ENCODE peak calls at places on chromosomes 16 and 17, in six cellular contexts. One of them, this sample, is unnamed.

GRCh38 chr17:63437287-63438091 is 8.6 kb downstream of the CYB561 start:
- DNase-seq in T-helper 9 cell: no peak
- DNase-seq in amygdala: no peak
- DNase-seq in activated CD4-positive, CD25-positive, alpha-beta regulatory T cell treated with anti-CD3 and anti-CD28 coated beads, Interleukin-2, amount 50 U/mL, for 72 hours: no peak
- DNase-seq in Right ventricle myocardium inferior: no peak
- DNase-seq in lung microvascular endothelial cell: no peak
- DNase-seq in this sample: no peak

GRCh38 chr16:4945560-4946502 is 8.9 kb upstream of the PPL start:
- DNase-seq in activated CD4-positive, CD25-positive, alpha-beta regulatory T cell treated with anti-CD3 and anti-CD28 coated beads, Interleukin-2, amount 50 U/mL, for 72 hours: no peak
- DNase-seq in Right ventricle myocardium inferior: no peak
- DNase-seq in T-helper 9 cell: no peak
- DNase-seq in lung microvascular endothelial cell: no peak
- DNase-seq in amygdala: no peak
- DNase-seq in this sample: no peak

GRCh38 chr16:13643412-13643811 is 276.5 kb upstream of the ERCC4 start:
- DNase-seq in activated CD4-positive, CD25-positive, alpha-beta regulatory T cell treated with anti-CD3 and anti-CD28 coated beads, Interleukin-2, amount 50 U/mL, for 72 hours: no peak
- DNase-seq in lung microvascular endothelial cell: no peak
- DNase-seq in amygdala: no peak
- DNase-seq in Right ventricle myocardium inferior: no peak
- DNase-seq in T-helper 9 cell: no peak
- DNase-seq in this sample: no peak

GRCh38 chr16:67415872-67416793 is at the start of gene ZDHHC1:
- DNase-seq in T-helper 9 cell: no peak
- DNase-seq in activated CD4-positive, CD25-positive, alpha-beta regulatory T cell treated with anti-CD3 and anti-CD28 coated beads, Interleukin-2, amount 50 U/mL, for 72 hours: peak
- DNase-seq in Right ventricle myocardium inferior: peak
- DNase-seq in amygdala: peak
- DNase-seq in lung microvascular endothelial cell: peak
- DNase-seq in this sample: no peak

GRCh38 chr17:41026668-41027471 is at the start of gene KRTAP1-5:
- DNase-seq in amygdala: no peak
- DNase-seq in activated CD4-positive, CD25-positive, alpha-beta regulatory T cell treated with anti-CD3 and anti-CD28 coated beads, Interleukin-2, amount 50 U/mL, for 72 hours: no peak
- DNase-seq in T-helper 9 cell: no peak
- DNase-seq in Right ventricle myocardium inferior: no peak
- DNase-seq in lung microvascular endothelial cell: no peak
- DNase-seq in this sample: no peak

GRCh38 chr16:66175058-66175457 is 191.4 kb upstream of the CDH5 start:
- DNase-seq in amygdala: no peak
- DNase-seq in lung microvascular endothelial cell: no peak
- DNase-seq in Right ventricle myocardium inferior: no peak
- DNase-seq in activated CD4-positive, CD25-positive, alpha-beta regulatory T cell treated with anti-CD3 and anti-CD28 coated beads, Interleukin-2, amount 50 U/mL, for 72 hours: no peak
- DNase-seq in T-helper 9 cell: no peak
- DNase-seq in this sample: no peak

GRCh38 chr17:81866440-81867122 is 4.6 kb downstream of the ARHGDIA start:
- DNase-seq in activated CD4-positive, CD25-positive, alpha-beta regulatory T cell treated with anti-CD3 and anti-CD28 coated beads, Interleukin-2, amount 50 U/mL, for 72 hours: no peak
- DNase-seq in Right ventricle myocardium inferior: no peak
- DNase-seq in lung microvascular endothelial cell: peak
- DNase-seq in amygdala: no peak
- DNase-seq in T-helper 9 cell: no peak
- DNase-seq in this sample: no peak

GRCh38 chr17:59751955-59752413 is 44.5 kb downstream of the VMP1 start:
- DNase-seq in T-helper 9 cell: no peak
- DNase-seq in amygdala: no peak
- DNase-seq in lung microvascular endothelial cell: no peak
- DNase-seq in activated CD4-positive, CD25-positive, alpha-beta regulatory T cell treated with anti-CD3 and anti-CD28 coated beads, Interleukin-2, amount 50 U/mL, for 72 hours: no peak
- DNase-seq in Right ventricle myocardium inferior: no peak
- DNase-seq in this sample: no peak

GRCh38 chr17:11638700-11639265 is 40.5 kb downstream of the DNAH9 start:
- DNase-seq in Right ventricle myocardium inferior: no peak
- DNase-seq in activated CD4-positive, CD25-positive, alpha-beta regulatory T cell treated with anti-CD3 and anti-CD28 coated beads, Interleukin-2, amount 50 U/mL, for 72 hours: no peak
- DNase-seq in T-helper 9 cell: no peak
- DNase-seq in lung microvascular endothelial cell: no peak
- DNase-seq in amygdala: no peak
- DNase-seq in this sample: no peak

GRCh38 chr17:27760069-27760885 is 40.1 kb downstream of the NOS2 start:
- DNase-seq in lung microvascular endothelial cell: peak
- DNase-seq in amygdala: peak
- DNase-seq in T-helper 9 cell: peak
- DNase-seq in Right ventricle myocardium inferior: no peak
- DNase-seq in activated CD4-positive, CD25-positive, alpha-beta regulatory T cell treated with anti-CD3 and anti-CD28 coated beads, Interleukin-2, amount 50 U/mL, for 72 hours: peak
- DNase-seq in this sample: peak

GRCh38 chr17:300881-301280 is 51.7 kb downstream of the RPH3AL start:
- DNase-seq in activated CD4-positive, CD25-positive, alpha-beta regulatory T cell treated with anti-CD3 and anti-CD28 coated beads, Interleukin-2, amount 50 U/mL, for 72 hours: no peak
- DNase-seq in lung microvascular endothelial cell: no peak
- DNase-seq in Right ventricle myocardium inferior: peak
- DNase-seq in amygdala: no peak
- DNase-seq in T-helper 9 cell: no peak
- DNase-seq in this sample: no peak

GRCh38 chr16:2152695-2153506 is 2.7 kb upstream of the TRAF7 start:
- DNase-seq in lung microvascular endothelial cell: no peak
- DNase-seq in T-helper 9 cell: no peak
- DNase-seq in Right ventricle myocardium inferior: no peak
- DNase-seq in activated CD4-positive, CD25-positive, alpha-beta regulatory T cell treated with anti-CD3 and anti-CD28 coated beads, Interleukin-2, amount 50 U/mL, for 72 hours: no peak
- DNase-seq in amygdala: no peak
- DNase-seq in this sample: no peak

GRCh38 chr17:68906638-68907037 is 48.6 kb downstream of the ABCA8 start:
- DNase-seq in Right ventricle myocardium inferior: no peak
- DNase-seq in amygdala: no peak
- DNase-seq in activated CD4-positive, CD25-positive, alpha-beta regulatory T cell treated with anti-CD3 and anti-CD28 coated beads, Interleukin-2, amount 50 U/mL, for 72 hours: no peak
- DNase-seq in T-helper 9 cell: no peak
- DNase-seq in lung microvascular endothelial cell: peak
- DNase-seq in this sample: no peak

GRCh38 chr16:85485379-85485778 is 127.7 kb upstream of the GSE1 start:
- DNase-seq in T-helper 9 cell: no peak
- DNase-seq in amygdala: no peak
- DNase-seq in activated CD4-positive, CD25-positive, alpha-beta regulatory T cell treated with anti-CD3 and anti-CD28 coated beads, Interleukin-2, amount 50 U/mL, for 72 hours: no peak
- DNase-seq in lung microvascular endothelial cell: no peak
- DNase-seq in Right ventricle myocardium inferior: no peak
- DNase-seq in this sample: peak

GRCh38 chr17:68455756-68456528 is 1.4 kb downstream of the WIPI1 start:
- DNase-seq in activated CD4-positive, CD25-positive, alpha-beta regulatory T cell treated with anti-CD3 and anti-CD28 coated beads, Interleukin-2, amount 50 U/mL, for 72 hours: no peak
- DNase-seq in Right ventricle myocardium inferior: no peak
- DNase-seq in T-helper 9 cell: no peak
- DNase-seq in lung microvascular endothelial cell: no peak
- DNase-seq in amygdala: no peak
- DNase-seq in this sample: no peak

GRCh38 chr17:34366051-34366450 is 3.0 kb upstream of the CCL1 start:
- DNase-seq in T-helper 9 cell: no peak
- DNase-seq in activated CD4-positive, CD25-positive, alpha-beta regulatory T cell treated with anti-CD3 and anti-CD28 coated beads, Interleukin-2, amount 50 U/mL, for 72 hours: no peak
- DNase-seq in amygdala: no peak
- DNase-seq in lung microvascular endothelial cell: no peak
- DNase-seq in Right ventricle myocardium inferior: no peak
- DNase-seq in this sample: no peak

GRCh38 chr17:80259642-80260535 is 763 bp upstream of the RNF213 start:
- DNase-seq in amygdala: peak
- DNase-seq in Right ventricle myocardium inferior: peak
- DNase-seq in lung microvascular endothelial cell: peak
- DNase-seq in T-helper 9 cell: peak
- DNase-seq in activated CD4-positive, CD25-positive, alpha-beta regulatory T cell treated with anti-CD3 and anti-CD28 coated beads, Interleukin-2, amount 50 U/mL, for 72 hours: peak
- DNase-seq in this sample: peak

GRCh38 chr17:74037320-74037719 is 166.2 kb upstream of the RPL38 start:
- DNase-seq in amygdala: peak
- DNase-seq in Right ventricle myocardium inferior: no peak
- DNase-seq in lung microvascular endothelial cell: no peak
- DNase-seq in activated CD4-positive, CD25-positive, alpha-beta regulatory T cell treated with anti-CD3 and anti-CD28 coated beads, Interleukin-2, amount 50 U/mL, for 72 hours: no peak
- DNase-seq in T-helper 9 cell: no peak
- DNase-seq in this sample: no peak

GRCh38 chr16:4654946-4655590 is 30.4 kb downstream of the MGRN1 start:
- DNase-seq in Right ventricle myocardium inferior: peak
- DNase-seq in lung microvascular endothelial cell: no peak
- DNase-seq in T-helper 9 cell: no peak
- DNase-seq in activated CD4-positive, CD25-positive, alpha-beta regulatory T cell treated with anti-CD3 and anti-CD28 coated beads, Interleukin-2, amount 50 U/mL, for 72 hours: no peak
- DNase-seq in amygdala: no peak
- DNase-seq in this sample: no peak

GRCh38 chr17:65749479-65749878 is 188.0 kb upstream of the AXIN2 start:
- DNase-seq in T-helper 9 cell: no peak
- DNase-seq in Right ventricle myocardium inferior: no peak
- DNase-seq in activated CD4-positive, CD25-positive, alpha-beta regulatory T cell treated with anti-CD3 and anti-CD28 coated beads, Interleukin-2, amount 50 U/mL, for 72 hours: no peak
- DNase-seq in amygdala: no peak
- DNase-seq in lung microvascular endothelial cell: peak
- DNase-seq in this sample: no peak

GRCh38 chr17:58618336-58618735 is 73.5 kb downstream of the TEX14 start:
- DNase-seq in amygdala: no peak
- DNase-seq in T-helper 9 cell: no peak
- DNase-seq in lung microvascular endothelial cell: no peak
- DNase-seq in Right ventricle myocardium inferior: no peak
- DNase-seq in activated CD4-positive, CD25-positive, alpha-beta regulatory T cell treated with anti-CD3 and anti-CD28 coated beads, Interleukin-2, amount 50 U/mL, for 72 hours: no peak
- DNase-seq in this sample: no peak

GRCh38 chr17:19883537-19884215 is 15.9 kb upstream of the ULK2 start:
- DNase-seq in Right ventricle myocardium inferior: no peak
- DNase-seq in amygdala: no peak
- DNase-seq in T-helper 9 cell: no peak
- DNase-seq in activated CD4-positive, CD25-positive, alpha-beta regulatory T cell treated with anti-CD3 and anti-CD28 coated beads, Interleukin-2, amount 50 U/mL, for 72 hours: no peak
- DNase-seq in lung microvascular endothelial cell: no peak
- DNase-seq in this sample: no peak

GRCh38 chr17:50911450-50911849 is 45.3 kb upstream of the TOB1 start:
- DNase-seq in T-helper 9 cell: no peak
- DNase-seq in activated CD4-positive, CD25-positive, alpha-beta regulatory T cell treated with anti-CD3 and anti-CD28 coated beads, Interleukin-2, amount 50 U/mL, for 72 hours: no peak
- DNase-seq in lung microvascular endothelial cell: no peak
- DNase-seq in Right ventricle myocardium inferior: no peak
- DNase-seq in amygdala: no peak
- DNase-seq in this sample: no peak

GRCh38 chr17:59094921-59095530 is 11.7 kb downstream of the TRIM37 start:
- DNase-seq in amygdala: no peak
- DNase-seq in T-helper 9 cell: no peak
- DNase-seq in activated CD4-positive, CD25-positive, alpha-beta regulatory T cell treated with anti-CD3 and anti-CD28 coated beads, Interleukin-2, amount 50 U/mL, for 72 hours: no peak
- DNase-seq in lung microvascular endothelial cell: no peak
- DNase-seq in Right ventricle myocardium inferior: no peak
- DNase-seq in this sample: no peak

GRCh38 chr17:7466644-7467341 is 12.6 kb downstream of the ZBTB4 start:
- DNase-seq in T-helper 9 cell: no peak
- DNase-seq in activated CD4-positive, CD25-positive, alpha-beta regulatory T cell treated with anti-CD3 and anti-CD28 coated beads, Interleukin-2, amount 50 U/mL, for 72 hours: no peak
- DNase-seq in amygdala: no peak
- DNase-seq in lung microvascular endothelial cell: peak
- DNase-seq in Right ventricle myocardium inferior: peak
- DNase-seq in this sample: no peak

GRCh38 chr16:50741225-50741807 is 570 bp upstream of the CYLD start:
- DNase-seq in activated CD4-positive, CD25-positive, alpha-beta regulatory T cell treated with anti-CD3 and anti-CD28 coated beads, Interleukin-2, amount 50 U/mL, for 72 hours: no peak
- DNase-seq in Right ventricle myocardium inferior: no peak
- DNase-seq in T-helper 9 cell: no peak
- DNase-seq in amygdala: no peak
- DNase-seq in lung microvascular endothelial cell: no peak
- DNase-seq in this sample: no peak

GRCh38 chr17:29909604-29910003 is 20.4 kb downstream of the SSH2 start:
- DNase-seq in activated CD4-positive, CD25-positive, alpha-beta regulatory T cell treated with anti-CD3 and anti-CD28 coated beads, Interleukin-2, amount 50 U/mL, for 72 hours: no peak
- DNase-seq in amygdala: no peak
- DNase-seq in lung microvascular endothelial cell: no peak
- DNase-seq in T-helper 9 cell: no peak
- DNase-seq in Right ventricle myocardium inferior: no peak
- DNase-seq in this sample: no peak

GRCh38 chr16:80466024-80466986 is 74.5 kb upstream of the DYNLRB2 start:
- DNase-seq in amygdala: peak
- DNase-seq in lung microvascular endothelial cell: peak
- DNase-seq in activated CD4-positive, CD25-positive, alpha-beta regulatory T cell treated with anti-CD3 and anti-CD28 coated beads, Interleukin-2, amount 50 U/mL, for 72 hours: peak
- DNase-seq in T-helper 9 cell: peak
- DNase-seq in Right ventricle myocardium inferior: no peak
- DNase-seq in this sample: peak

GRCh38 chr16:72493681-72494415 is 321.9 kb upstream of the PMFBP1 start:
- DNase-seq in activated CD4-positive, CD25-positive, alpha-beta regulatory T cell treated with anti-CD3 and anti-CD28 coated beads, Interleukin-2, amount 50 U/mL, for 72 hours: no peak
- DNase-seq in amygdala: no peak
- DNase-seq in T-helper 9 cell: no peak
- DNase-seq in lung microvascular endothelial cell: no peak
- DNase-seq in Right ventricle myocardium inferior: no peak
- DNase-seq in this sample: no peak

GRCh38 chr17:55134486-55135157 is 130.1 kb upstream of the HLF start:
- DNase-seq in T-helper 9 cell: no peak
- DNase-seq in lung microvascular endothelial cell: no peak
- DNase-seq in amygdala: no peak
- DNase-seq in activated CD4-positive, CD25-positive, alpha-beta regulatory T cell treated with anti-CD3 and anti-CD28 coated beads, Interleukin-2, amount 50 U/mL, for 72 hours: no peak
- DNase-seq in Right ventricle myocardium inferior: no peak
- DNase-seq in this sample: no peak

GRCh38 chr17:81494984-81495383 is 17.6 kb downstream of the ACTG1 start:
- DNase-seq in activated CD4-positive, CD25-positive, alpha-beta regulatory T cell treated with anti-CD3 and anti-CD28 coated beads, Interleukin-2, amount 50 U/mL, for 72 hours: no peak
- DNase-seq in lung microvascular endothelial cell: no peak
- DNase-seq in T-helper 9 cell: no peak
- DNase-seq in Right ventricle myocardium inferior: peak
- DNase-seq in amygdala: no peak
- DNase-seq in this sample: no peak